ENCODE peak calls at places on chromosomes 4 and X, in six cellular contexts. L is ovary, A is H54, F is transverse colon, B is upper lobe of left lung, U is stomach. E is an unnamed sample.

GRCh38 chrX:97461763-97462162 is 578.1 kb downstream of the RPA4 start:
- DNase-seq in L (no peak), F (no peak), A (no peak), B (no peak), U (no peak), E (no peak)

GRCh38 chr4:102321260-102321991 is 23.9 kb downstream of the SLC39A8 start:
- DNase-seq in F (no peak), L (no peak), A (no peak), B (no peak), U (no peak), E (no peak)

GRCh38 chrX:41481264-41482109 is 34.3 kb downstream of the NYX start:
- DNase-seq in L (no peak), B (no peak), A (peak), F (no peak), U (no peak), E (no peak)

GRCh38 chr4:7191546-7192251 is 639 bp upstream of the SORCS2 start:
- DNase-seq in U (no peak), L (peak), B (no peak), A (no peak), F (no peak), E (no peak)

GRCh38 chr4:147108409-147108808 is 162.7 kb upstream of the TTC29 start:
- DNase-seq in F (no peak), B (no peak), L (no peak), U (no peak), A (no peak), E (no peak)

GRCh38 chr4:40046311-40046980 is 10.2 kb upstream of the N4BP2 start:
- DNase-seq in A (no peak), F (peak), B (peak), U (peak), L (no peak), E (no peak)

GRCh38 chr4:81594495-81595169 is 122.9 kb upstream of the RASGEF1B start:
- DNase-seq in F (no peak), L (no peak), A (no peak), U (no peak), B (no peak), E (no peak)

GRCh38 chrX:41823402-41823801 is 99.4 kb downstream of the GPR82 start:
- DNase-seq in A (no peak), U (no peak), F (peak), L (no peak), B (no peak), E (no peak)

GRCh38 chrX:44918722-44919121 is 45.7 kb downstream of the KDM6A start:
- DNase-seq in L (no peak), F (no peak), B (no peak), U (no peak), A (no peak), E (no peak)

GRCh38 chr4:7649411-7649740 is 214.6 kb upstream of the PSAPL1 start:
- DNase-seq in F (no peak), A (no peak), L (no peak), B (no peak), U (no peak), E (no peak)

GRCh38 chr4:38133711-38134480 is 173.7 kb downstream of the PTTG2 start:
- DNase-seq in L (no peak), B (no peak), A (no peak), F (no peak), U (no peak), E (no peak)

GRCh38 chr4:115529126-115529525 is 415.7 kb upstream of the NDST4 start:
- DNase-seq in F (no peak), A (no peak), U (no peak), B (no peak), L (no peak), E (no peak)

GRCh38 chr4:172986114-172986513 is 182.5 kb upstream of the GALNT7 start:
- DNase-seq in L (no peak), A (no peak), U (no peak), F (no peak), B (no peak), E (no peak)

GRCh38 chrX:46589977-46590723 is 16.6 kb downstream of the CHST7 start:
- DNase-seq in A (no peak), F (no peak), B (no peak), U (no peak), L (no peak), E (no peak)

GRCh38 chr4:76883147-76883546 is 14.8 kb downstream of the SOWAHB start:
- DNase-seq in A (no peak), U (no peak), F (no peak), B (no peak), L (no peak), E (no peak)

GRCh38 chr4:124433044-124433443 is 279.5 kb downstream of the ANKRD50 start:
- DNase-seq in U (no peak), F (no peak), B (no peak), L (no peak), A (no peak), E (no peak)
- TF ChIP-seq POLR2A in U (no peak), F (no peak), B (no peak), L (no peak), A (no peak), E (no peak)

GRCh38 chr4:16226816-16227461 is 668 bp upstream of the TAPT1 start:
- DNase-seq in A (no peak), B (peak), L (peak), F (peak), U (peak), E (peak)
- TF ChIP-seq POLR2A in A (no peak), B (peak), L (peak), F (peak), U (no peak), E (no peak)

GRCh38 chr4:26238426-26238781 is 82.4 kb upstream of the RBPJ start:
- DNase-seq in U (no peak), B (no peak), A (no peak), F (peak), L (no peak), E (no peak)
- TF ChIP-seq POLR2A in U (no peak), B (no peak), A (no peak), F (peak), L (no peak), E (no peak)

GRCh38 chrX:63560601-63561218 is 209.6 kb upstream of the SPIN4 start:
- DNase-seq in A (peak), L (peak), F (peak), U (peak), B (peak), E (peak)
- TF ChIP-seq POLR2A in A (peak), L (no peak), F (no peak), U (no peak), B (no peak), E (no peak)

GRCh38 chrX:119981286-119982070 is 37.9 kb upstream of the NKAP start:
- DNase-seq in U (no peak), A (peak), L (no peak), B (no peak), F (no peak), E (no peak)

GRCh38 chrX:119983494-119983893 is 39.9 kb upstream of the NKAP start:
- DNase-seq in B (no peak), U (no peak), F (no peak), A (no peak), L (no peak), E (no peak)

GRCh38 chrX:119984652-119985051 is 41.1 kb upstream of the NKAP start:
- DNase-seq in F (no peak), A (no peak), B (no peak), L (no peak), U (no peak), E (no peak)

GRCh38 chrX:119986203-119986602 is 42.7 kb upstream of the NKAP start:
- DNase-seq in A (no peak), U (no peak), B (no peak), L (no peak), F (no peak), E (no peak)

GRCh38 chrX:119982145-119982544 is 38.6 kb upstream of the NKAP start:
- DNase-seq in U (no peak), L (no peak), B (no peak), F (no peak), A (no peak), E (no peak)
- TF ChIP-seq POLR2A in U (no peak), L (no peak), B (no peak), F (no peak), A (no peak), E (no peak)

GRCh38 chr4:139555073-139555704 is 830 bp downstream of the SETD7 start:
- DNase-seq in F (peak), L (peak), B (peak), A (peak), U (peak), E (peak)
- TF ChIP-seq POLR2A in F (peak), L (peak), B (peak), A (peak), U (peak), E (no peak)

GRCh38 chrX:154006965-154007364 is 12.7 kb downstream of the IRAK1 start:
- DNase-seq in A (no peak), B (no peak), L (no peak), F (no peak), U (no peak), E (no peak)
- TF ChIP-seq POLR2A in A (no peak), B (no peak), L (no peak), F (no peak), U (no peak), E (no peak)

E was measured in GM12892.